ENCODE peak calls at places on chromosomes 3 and 15, in five cellular contexts. V is activated T-helper 1 cell treated with anti-CD3 and anti-CD28 coated beads, Interleukin-12 subunit alpha, Interleukin-12 subunit beta, Interleukin-2, Interleukin-4 antibody, amounts not matched to agents 30 ng/mL and 10 ng/mL and 1 ng/mL, durations not matched to agents 14 hours and 24 hours and 36 hours; J is RPMI7951; B is activated naive CD4-positive, alpha-beta T cell; E is T-helper 9 cell. W is an unnamed sample.
A peak's percentile ranks its signal among the peaks of the same experiment; 100 is the strongest.

GRCh38 chr3:87313641-87314040 is 37.3 kb upstream of the POU1F1 start:
- DNase-seq in J (no peak), E (no peak), V (no peak), B (no peak), W (no peak)

GRCh38 chr3:14358426-14359211 is 43.8 kb upstream of the SLC6A6 start:
- DNase-seq in V (no peak), E (no peak), J (no peak), B (no peak), W (no peak)

GRCh38 chr15:75693501-75694240 is 19.0 kb downstream of the CSPG4 start:
- DNase-seq in J (peak; percentile 97), V (no peak), E (no peak), B (no peak), W (no peak)

GRCh38 chr3:157573780-157574378 is 70.7 kb upstream of the VEPH1 start:
- DNase-seq in V (no peak), E (no peak), B (no peak), J (peak; percentile 44), W (no peak)

GRCh38 chr3:57068437-57069089 is 8.1 kb downstream of the SPATA12 start:
- DNase-seq in B (no peak), J (peak; percentile 92), V (no peak), E (no peak), W (no peak)

GRCh38 chr3:114624676-114625181 is 330.9 kb downstream of the TIGIT start:
- DNase-seq in J (peak; percentile 98), E (no peak), B (no peak), V (no peak), W (peak; percentile 37)

GRCh38 chr3:150370129-150370602 is 37.9 kb upstream of the TSC22D2 start:
- DNase-seq in B (no peak), E (no peak), J (peak; percentile 97), V (no peak), W (peak; percentile 94)

GRCh38 chr3:42526616-42527367 is 24.3 kb downstream of the VIPR1 start:
- DNase-seq in J (no peak), E (peak; percentile 33), V (peak; percentile 15), B (no peak), W (no peak)

GRCh38 chr3:130516645-130517512 is at the start of gene COL6A6:
- DNase-seq in B (no peak), J (no peak), V (no peak), E (no peak), W (no peak)

GRCh38 chr3:173138031-173138430 is 3.0 kb downstream of the SPATA16 start:
- DNase-seq in B (no peak), E (no peak), J (no peak), V (no peak), W (no peak)

GRCh38 chr3:173584093-173584833 is 186.7 kb downstream of the NLGN1 start:
- DNase-seq in V (no peak), J (no peak), B (no peak), E (no peak), W (peak; percentile 45)

GRCh38 chr3:70979983-70980645 is 603.4 kb downstream of the FOXP1 start:
- DNase-seq in J (no peak), V (no peak), B (no peak), E (no peak), W (no peak)

W was measured in foreskin melanocyte.